ENCODE peak calls at places on chromosome 1, in eight cellular contexts. One of them, this sample, is unnamed.

GRCh38 chr1:230011333-230012092 is 55.5 kb upstream of the GALNT2 start:
- DNase-seq in OCI-LY7: no peak
- DNase-seq in osteocyte: no peak
- DNase-seq in body of pancreas: no peak
- DNase-seq in lower leg skin: no peak
- DNase-seq in fibroblast of lung: peak
- DNase-seq in omental fat pad: no peak
- DNase-seq in GM10248: no peak
- DNase-seq in this sample: no peak

GRCh38 chr1:3664700-3665375 is 12.5 kb downstream of the TP73 start:
- DNase-seq in OCI-LY7: no peak
- DNase-seq in osteocyte: no peak
- DNase-seq in body of pancreas: no peak
- DNase-seq in lower leg skin: peak
- DNase-seq in fibroblast of lung: no peak
- DNase-seq in omental fat pad: no peak
- DNase-seq in GM10248: no peak
- DNase-seq in this sample: no peak

GRCh38 chr1:227428803-227429202 is 110.5 kb upstream of the CDC42BPA start:
- DNase-seq in OCI-LY7: no peak
- DNase-seq in osteocyte: no peak
- DNase-seq in body of pancreas: peak
- DNase-seq in lower leg skin: no peak
- DNase-seq in fibroblast of lung: peak
- DNase-seq in omental fat pad: no peak
- DNase-seq in GM10248: no peak
- DNase-seq in this sample: no peak

GRCh38 chr1:236416165-236416564 is 22.1 kb downstream of the EDARADD start:
- DNase-seq in OCI-LY7: no peak
- DNase-seq in osteocyte: no peak
- DNase-seq in body of pancreas: no peak
- DNase-seq in lower leg skin: peak
- DNase-seq in fibroblast of lung: no peak
- DNase-seq in omental fat pad: no peak
- DNase-seq in GM10248: no peak
- DNase-seq in this sample: no peak

GRCh38 chr1:167798951-167799350 is 77.2 kb downstream of the MPZL1 start:
- DNase-seq in OCI-LY7: no peak
- DNase-seq in osteocyte: no peak
- DNase-seq in body of pancreas: no peak
- DNase-seq in lower leg skin: no peak
- DNase-seq in fibroblast of lung: no peak
- DNase-seq in omental fat pad: no peak
- DNase-seq in GM10248: no peak
- DNase-seq in this sample: no peak

GRCh38 chr1:46301406-46302090 is 1.9 kb downstream of the LRRC41 start:
- DNase-seq in OCI-LY7: no peak
- DNase-seq in osteocyte: no peak
- DNase-seq in body of pancreas: peak
- DNase-seq in lower leg skin: peak
- DNase-seq in fibroblast of lung: peak
- DNase-seq in omental fat pad: no peak
- DNase-seq in GM10248: peak
- DNase-seq in this sample: no peak

GRCh38 chr1:94678187-94678863 is 136.8 kb upstream of the F3 start:
- DNase-seq in OCI-LY7: no peak
- DNase-seq in osteocyte: no peak
- DNase-seq in body of pancreas: no peak
- DNase-seq in lower leg skin: no peak
- DNase-seq in fibroblast of lung: no peak
- DNase-seq in omental fat pad: no peak
- DNase-seq in GM10248: no peak
- DNase-seq in this sample: no peak

GRCh38 chr1:54355931-54356679 is 50.1 kb downstream of the SSBP3 start:
- DNase-seq in OCI-LY7: peak
- DNase-seq in osteocyte: no peak
- DNase-seq in body of pancreas: peak
- DNase-seq in lower leg skin: no peak
- DNase-seq in fibroblast of lung: no peak
- DNase-seq in omental fat pad: no peak
- DNase-seq in GM10248: peak
- DNase-seq in this sample: peak

GRCh38 chr1:167564592-167564991 is 11.0 kb upstream of the CREG1 start:
- DNase-seq in OCI-LY7: peak
- DNase-seq in osteocyte: no peak
- DNase-seq in body of pancreas: no peak
- DNase-seq in lower leg skin: no peak
- DNase-seq in fibroblast of lung: peak
- DNase-seq in omental fat pad: no peak
- DNase-seq in GM10248: no peak
- DNase-seq in this sample: no peak

GRCh38 chr1:44318097-44319088 is 36.7 kb downstream of the ERI3 start:
- DNase-seq in OCI-LY7: peak
- DNase-seq in osteocyte: no peak
- DNase-seq in body of pancreas: peak
- DNase-seq in lower leg skin: no peak
- DNase-seq in fibroblast of lung: peak
- DNase-seq in omental fat pad: no peak
- DNase-seq in GM10248: peak
- DNase-seq in this sample: peak

GRCh38 chr1:91569411-91570104 is 68.9 kb downstream of the CDC7 start:
- DNase-seq in OCI-LY7: no peak
- DNase-seq in osteocyte: no peak
- DNase-seq in body of pancreas: peak
- DNase-seq in lower leg skin: peak
- DNase-seq in fibroblast of lung: peak
- DNase-seq in omental fat pad: peak
- DNase-seq in GM10248: no peak
- DNase-seq in this sample: peak

GRCh38 chr1:236705771-236706565 is 19.7 kb downstream of the ACTN2 start:
- DNase-seq in OCI-LY7: no peak
- DNase-seq in osteocyte: no peak
- DNase-seq in body of pancreas: no peak
- DNase-seq in lower leg skin: no peak
- DNase-seq in fibroblast of lung: no peak
- DNase-seq in omental fat pad: no peak
- DNase-seq in GM10248: no peak
- DNase-seq in this sample: no peak

GRCh38 chr1:231049121-231049979 is 9.3 kb upstream of the FAM89A start:
- DNase-seq in OCI-LY7: no peak
- DNase-seq in osteocyte: no peak
- DNase-seq in body of pancreas: no peak
- DNase-seq in lower leg skin: no peak
- DNase-seq in fibroblast of lung: no peak
- DNase-seq in omental fat pad: no peak
- DNase-seq in GM10248: no peak
- DNase-seq in this sample: no peak

GRCh38 chr1:55375617-55376258 is 160.6 kb upstream of the USP24 start:
- DNase-seq in OCI-LY7: peak
- DNase-seq in osteocyte: no peak
- DNase-seq in body of pancreas: peak
- DNase-seq in lower leg skin: no peak
- DNase-seq in fibroblast of lung: peak
- DNase-seq in omental fat pad: no peak
- DNase-seq in GM10248: peak
- DNase-seq in this sample: peak

GRCh38 chr1:109762039-109762585 is 1.6 kb downstream of the EPS8L3 start:
- DNase-seq in OCI-LY7: peak
- DNase-seq in osteocyte: no peak
- DNase-seq in body of pancreas: peak
- DNase-seq in lower leg skin: peak
- DNase-seq in fibroblast of lung: no peak
- DNase-seq in omental fat pad: no peak
- DNase-seq in GM10248: no peak
- DNase-seq in this sample: no peak

GRCh38 chr1:23698466-23698865 is 6.9 kb downstream of the RPL11 start:
- DNase-seq in OCI-LY7: no peak
- DNase-seq in osteocyte: no peak
- DNase-seq in body of pancreas: no peak
- DNase-seq in lower leg skin: no peak
- DNase-seq in fibroblast of lung: no peak
- DNase-seq in omental fat pad: no peak
- DNase-seq in GM10248: no peak
- DNase-seq in this sample: no peak
- TF ChIP-seq CTCF in OCI-LY7: no peak
- TF ChIP-seq CTCF in osteocyte: no peak
- TF ChIP-seq CTCF in body of pancreas: no peak
- TF ChIP-seq CTCF in lower leg skin: no peak
- TF ChIP-seq CTCF in fibroblast of lung: no peak
- TF ChIP-seq CTCF in omental fat pad: no peak
- TF ChIP-seq CTCF in GM10248: no peak
- TF ChIP-seq CTCF in this sample: no peak

GRCh38 chr1:186250529-186250928 is 124.5 kb downstream of the TPR start:
- DNase-seq in OCI-LY7: no peak
- DNase-seq in osteocyte: no peak
- DNase-seq in body of pancreas: no peak
- DNase-seq in lower leg skin: no peak
- DNase-seq in fibroblast of lung: no peak
- DNase-seq in omental fat pad: no peak
- DNase-seq in GM10248: no peak
- DNase-seq in this sample: no peak

GRCh38 chr1:186239211-186239610 is 135.8 kb downstream of the TPR start:
- DNase-seq in OCI-LY7: no peak
- DNase-seq in osteocyte: no peak
- DNase-seq in body of pancreas: no peak
- DNase-seq in lower leg skin: no peak
- DNase-seq in fibroblast of lung: peak
- DNase-seq in omental fat pad: no peak
- DNase-seq in GM10248: no peak
- DNase-seq in this sample: no peak

GRCh38 chr1:186240436-186240835 is 134.6 kb downstream of the TPR start:
- DNase-seq in OCI-LY7: no peak
- DNase-seq in osteocyte: no peak
- DNase-seq in body of pancreas: no peak
- DNase-seq in lower leg skin: no peak
- DNase-seq in fibroblast of lung: no peak
- DNase-seq in omental fat pad: no peak
- DNase-seq in GM10248: no peak
- DNase-seq in this sample: no peak

DNA sequence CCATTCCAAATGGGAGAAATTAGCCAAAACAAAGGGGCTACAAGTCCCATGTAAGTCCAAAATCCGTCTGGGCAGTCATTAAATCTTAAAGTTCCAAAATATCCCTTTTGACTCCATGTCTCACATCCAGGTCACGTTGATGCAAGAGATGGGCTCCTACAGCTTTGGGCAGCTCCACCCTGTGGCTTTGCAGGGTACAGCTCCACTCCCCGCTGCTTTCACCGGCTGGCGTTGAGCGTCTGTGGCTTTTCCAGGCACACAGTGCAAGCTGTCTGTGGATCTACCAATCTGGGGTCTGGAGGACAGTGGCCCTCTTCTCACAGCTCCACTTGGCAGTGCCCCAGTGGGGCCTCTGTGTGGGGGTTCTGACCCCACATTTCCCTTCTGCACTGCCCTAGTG is 130.2 kb downstream of the TPR start:
- DNase-seq in OCI-LY7: peak
- DNase-seq in osteocyte: no peak
- DNase-seq in body of pancreas: no peak
- DNase-seq in lower leg skin: no peak
- DNase-seq in fibroblast of lung: no peak
- DNase-seq in omental fat pad: no peak
- DNase-seq in GM10248: no peak
- DNase-seq in this sample: no peak
- TF ChIP-seq CTCF in OCI-LY7: peak
- TF ChIP-seq CTCF in osteocyte: no peak
- TF ChIP-seq CTCF in body of pancreas: no peak
- TF ChIP-seq CTCF in lower leg skin: no peak
- TF ChIP-seq CTCF in fibroblast of lung: peak
- TF ChIP-seq CTCF in omental fat pad: no peak
- TF ChIP-seq CTCF in GM10248: no peak
- TF ChIP-seq CTCF in this sample: no peak

GRCh38 chr1:93435443-93435842 is 12.5 kb upstream of the FNBP1L start:
- DNase-seq in OCI-LY7: no peak
- DNase-seq in osteocyte: no peak
- DNase-seq in body of pancreas: no peak
- DNase-seq in lower leg skin: no peak
- DNase-seq in fibroblast of lung: no peak
- DNase-seq in omental fat pad: no peak
- DNase-seq in GM10248: no peak
- DNase-seq in this sample: no peak

GRCh38 chr1:93434987-93435386 is 12.9 kb upstream of the FNBP1L start:
- DNase-seq in OCI-LY7: no peak
- DNase-seq in osteocyte: no peak
- DNase-seq in body of pancreas: no peak
- DNase-seq in lower leg skin: no peak
- DNase-seq in fibroblast of lung: no peak
- DNase-seq in omental fat pad: no peak
- DNase-seq in GM10248: no peak
- DNase-seq in this sample: no peak

GRCh38 chr1:93436496-93436895 is 11.4 kb upstream of the FNBP1L start:
- DNase-seq in OCI-LY7: no peak
- DNase-seq in osteocyte: no peak
- DNase-seq in body of pancreas: no peak
- DNase-seq in lower leg skin: no peak
- DNase-seq in fibroblast of lung: no peak
- DNase-seq in omental fat pad: no peak
- DNase-seq in GM10248: no peak
- DNase-seq in this sample: no peak

GRCh38 chr1:93434088-93434487 is 13.8 kb upstream of the FNBP1L start:
- DNase-seq in OCI-LY7: no peak
- DNase-seq in osteocyte: no peak
- DNase-seq in body of pancreas: no peak
- DNase-seq in lower leg skin: no peak
- DNase-seq in fibroblast of lung: no peak
- DNase-seq in omental fat pad: no peak
- DNase-seq in GM10248: no peak
- DNase-seq in this sample: no peak

DNA sequence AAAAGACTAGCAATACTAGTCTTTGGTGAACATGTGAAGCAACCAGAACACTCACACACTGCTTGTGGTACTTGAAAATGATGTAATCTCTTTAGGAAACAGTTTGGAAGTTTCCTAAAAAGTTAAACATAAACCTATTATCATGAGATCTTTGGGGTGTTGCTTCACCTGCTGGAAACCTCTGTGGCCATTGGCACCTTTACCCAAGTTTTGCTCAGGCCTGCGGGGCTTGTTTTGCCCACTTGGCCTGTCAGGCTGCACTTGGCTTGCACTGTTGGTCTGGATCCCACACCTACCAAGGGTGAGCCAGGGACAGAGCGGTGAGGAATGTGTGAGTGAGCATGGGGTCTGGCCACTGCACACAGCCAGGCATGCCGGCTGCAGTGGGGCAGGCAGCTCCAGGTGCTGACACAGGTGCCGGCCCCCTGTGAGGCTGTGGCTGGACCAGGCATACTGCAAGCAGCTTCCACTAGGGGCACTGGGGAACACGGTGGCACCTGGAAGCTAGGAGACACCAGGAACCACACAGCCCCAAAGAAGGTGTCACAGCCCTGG is 14.4 kb upstream of the FNBP1L start:
- DNase-seq in OCI-LY7: peak
- DNase-seq in osteocyte: no peak
- DNase-seq in body of pancreas: peak
- DNase-seq in lower leg skin: no peak
- DNase-seq in fibroblast of lung: no peak
- DNase-seq in omental fat pad: no peak
- DNase-seq in GM10248: no peak
- DNase-seq in this sample: no peak
- TF ChIP-seq CTCF in OCI-LY7: peak
- TF ChIP-seq CTCF in osteocyte: peak
- TF ChIP-seq CTCF in body of pancreas: peak
- TF ChIP-seq CTCF in lower leg skin: no peak
- TF ChIP-seq CTCF in fibroblast of lung: no peak
- TF ChIP-seq CTCF in omental fat pad: no peak
- TF ChIP-seq CTCF in GM10248: no peak
- TF ChIP-seq CTCF in this sample: no peak

GRCh38 chr1:196997428-196997827 is 20.1 kb downstream of the CFHR5 start:
- DNase-seq in OCI-LY7: no peak
- DNase-seq in osteocyte: no peak
- DNase-seq in body of pancreas: no peak
- DNase-seq in lower leg skin: no peak
- DNase-seq in fibroblast of lung: peak
- DNase-seq in omental fat pad: no peak
- DNase-seq in GM10248: no peak
- DNase-seq in this sample: no peak
- TF ChIP-seq CTCF in OCI-LY7: no peak
- TF ChIP-seq CTCF in osteocyte: no peak
- TF ChIP-seq CTCF in body of pancreas: no peak
- TF ChIP-seq CTCF in lower leg skin: no peak
- TF ChIP-seq CTCF in fibroblast of lung: no peak
- TF ChIP-seq CTCF in omental fat pad: no peak
- TF ChIP-seq CTCF in GM10248: no peak
- TF ChIP-seq CTCF in this sample: no peak